ENCODE peak calls at places on chromosomes 13 and 19, in five cellular contexts. X is HepG2, P is H1, H is HCT116, C is K562. E is an unnamed sample.

GRCh38 chr13:33610471-33611015 is 207.4 kb upstream of the RFC3 start:
- DNase-seq in H (no peak), P (peak), X (peak), C (peak), E (no peak)

GRCh38 chr13:31767175-31767900 is 28.0 kb downstream of the RXFP2 start:
- DNase-seq in C (no peak), P (no peak), X (no peak), H (no peak), E (no peak)

GRCh38 chr13:41049480-41049879 is 11.8 kb upstream of the WBP4 start:
- DNase-seq in P (no peak), C (no peak), X (no peak), H (no peak), E (no peak)

GRCh38 chr19:37468961-37469777 is at the start of gene ZNF570:
- DNase-seq in H (no peak), P (peak), C (peak), X (peak), E (peak)

GRCh38 chr19:5492813-5493409 is 37.7 kb downstream of the ZNRF4 start:
- DNase-seq in X (no peak), H (no peak), P (no peak), C (no peak), E (no peak)

GRCh38 chr13:50699874-50700663 is 143.4 kb downstream of the DLEU7 start:
- DNase-seq in P (no peak), H (no peak), X (no peak), C (no peak), E (no peak)

GRCh38 chr13:99741979-99742378 is 229.6 kb downstream of the ZIC5 start:
- DNase-seq in H (no peak), X (no peak), P (peak), C (no peak), E (no peak)

GRCh38 chr19:2627319-2627829 is 75.1 kb downstream of the GNG7 start:
- DNase-seq in H (peak), P (no peak), C (no peak), X (peak), E (no peak)

GRCh38 chr13:28753208-28753892 is 34.6 kb upstream of the SLC46A3 start:
- DNase-seq in X (peak), H (peak), P (peak), C (no peak), E (peak)

GRCh38 chr19:3398900-3399278 is 32.5 kb downstream of the NFIC start:
- DNase-seq in H (no peak), X (no peak), C (no peak), P (no peak), E (no peak)

GRCh38 chr13:30004204-30004603 is 153.8 kb upstream of the UBL3 start:
- DNase-seq in H (no peak), C (no peak), P (no peak), X (no peak), E (no peak)

GRCh38 chr19:41430907-41431306 is 3.7 kb upstream of the B3GNT8 start:
- DNase-seq in X (no peak), C (no peak), P (no peak), H (no peak), E (no peak)

GRCh38 chr19:18594824-18595373 is 6.3 kb downstream of the REX1BD start:
- DNase-seq in P (peak), H (no peak), C (no peak), X (no peak), E (no peak)

GRCh38 chr13:52827839-52828238 is 20.6 kb downstream of the PCDH8 start:
- DNase-seq in X (no peak), H (no peak), C (no peak), P (no peak), E (no peak)

GRCh38 chr13:80342541-80343371 is 1.8 kb upstream of the SPRY2 start:
- DNase-seq in C (peak), X (peak), H (no peak), P (peak), E (no peak)

GRCh38 chr13:93307166-93307565 is 80.6 kb downstream of the GPC6 start:
- DNase-seq in C (no peak), H (no peak), X (no peak), P (no peak), E (no peak)

GRCh38 chr13:46535822-46536221 is 17.1 kb upstream of the LRCH1 start:
- DNase-seq in C (no peak), H (no peak), X (no peak), P (no peak), E (no peak)

GRCh38 chr13:20272104-20272503 is 40.0 kb upstream of the GJB6 start:
- DNase-seq in P (no peak), X (no peak), C (no peak), H (no peak), E (no peak)

GRCh38 chr13:31930901-31931522 is 100.6 kb upstream of the FRY start:
- DNase-seq in C (peak), P (no peak), H (no peak), X (no peak), E (no peak)

GRCh38 chr19:13098291-13099072 is 4.2 kb downstream of the LYL1 start:
- DNase-seq in X (no peak), P (peak), H (no peak), C (peak), E (no peak)

GRCh38 chr13:64417609-64418008 is 2812.5 kb downstream of the PCDH9 start:
- DNase-seq in C (no peak), P (no peak), X (no peak), H (no peak), E (no peak)

GRCh38 chr19:14542721-14543328 is 13.4 kb downstream of the TECR start:
- DNase-seq in P (no peak), C (peak), X (no peak), H (no peak), E (no peak)

GRCh38 chr19:38781058-38781457 is 7.7 kb upstream of the LGALS7 start:
- DNase-seq in X (no peak), H (no peak), P (no peak), C (peak), E (no peak)

GRCh38 chr19:47274891-47275865 is 493 bp downstream of the INAFM1 start:
- DNase-seq in P (peak), C (no peak), X (no peak), H (no peak), E (no peak)

GRCh38 chr13:60627071-60627686 is 230.2 kb downstream of the TDRD3 start:
- DNase-seq in X (peak), H (peak), C (peak), P (peak), E (peak)

GRCh38 chr13:109707044-109707794 is 79.2 kb downstream of the IRS2 start:
- DNase-seq in X (no peak), C (no peak), H (no peak), P (no peak), E (no peak)

GRCh38 chr13:91323349-91323748 is 24.1 kb upstream of the MIR17HG start:
- DNase-seq in X (no peak), H (no peak), C (no peak), P (no peak), E (no peak)

GRCh38 chr13:21322988-21323387 is 136.1 kb downstream of the ZDHHC20 start:
- DNase-seq in X (no peak), H (no peak), C (no peak), P (no peak), E (no peak)

GRCh38 chr13:40319699-40320586 is 346.5 kb downstream of the FOXO1 start:
- DNase-seq in P (no peak), C (no peak), X (no peak), H (no peak), E (no peak)

GRCh38 chr13:99989376-99990044 is 7.9 kb downstream of the ZIC2 start:
- DNase-seq in H (no peak), C (no peak), X (no peak), P (peak), E (no peak)

GRCh38 chr13:94483970-94484369 is 4.5 kb upstream of the DCT start:
- DNase-seq in H (no peak), X (no peak), P (no peak), C (no peak), E (no peak)

GRCh38 chr13:20401586-20401957 is 124.1 kb downstream of the CRYL1 start:
- DNase-seq in C (no peak), P (no peak), X (no peak), H (no peak), E (no peak)

GRCh38 chr19:18507021-18507726 is 14.7 kb downstream of the ELL start:
- DNase-seq in C (no peak), H (no peak), X (no peak), P (no peak), E (no peak)

GRCh38 chr19:18321729-18322091 is 1.2 kb downstream of the LSM4 start:
- DNase-seq in C (no peak), X (no peak), P (no peak), H (no peak), E (no peak)

GRCh38 chr13:30869491-30869890 is 36.6 kb upstream of the MEDAG start:
- DNase-seq in C (no peak), H (no peak), X (no peak), P (no peak), E (no peak)

GRCh38 chr13:110912651-110913051 is 2.2 kb downstream of the ANKRD10 start:
- DNase-seq in H (no peak), C (no peak), P (no peak), X (peak), E (no peak)

GRCh38 chr13:62085832-62086231 is 670.2 kb upstream of the PCDH20 start:
- DNase-seq in X (no peak), P (no peak), C (no peak), H (no peak), E (peak)

GRCh38 chr13:38328699-38329098 is 21.0 kb upstream of the UFM1 start:
- DNase-seq in H (no peak), C (no peak), X (no peak), P (no peak), E (no peak)

GRCh38 chr13:49021953-49022352 is 46.2 kb downstream of the FNDC3A start:
- DNase-seq in P (no peak), C (no peak), H (no peak), X (no peak), E (no peak)

GRCh38 chr13:47832458-47832972 is 168.6 kb downstream of the SUCLA2 start:
- DNase-seq in X (no peak), P (no peak), H (no peak), C (no peak), E (no peak)

GRCh38 chr13:84192125-84192524 is 309.9 kb upstream of the SLITRK1 start:
- DNase-seq in X (no peak), C (no peak), H (no peak), P (no peak), E (no peak)

GRCh38 chr13:84187626-84188025 is 305.4 kb upstream of the SLITRK1 start:
- DNase-seq in H (no peak), P (no peak), C (no peak), X (no peak), E (no peak)

DNA sequence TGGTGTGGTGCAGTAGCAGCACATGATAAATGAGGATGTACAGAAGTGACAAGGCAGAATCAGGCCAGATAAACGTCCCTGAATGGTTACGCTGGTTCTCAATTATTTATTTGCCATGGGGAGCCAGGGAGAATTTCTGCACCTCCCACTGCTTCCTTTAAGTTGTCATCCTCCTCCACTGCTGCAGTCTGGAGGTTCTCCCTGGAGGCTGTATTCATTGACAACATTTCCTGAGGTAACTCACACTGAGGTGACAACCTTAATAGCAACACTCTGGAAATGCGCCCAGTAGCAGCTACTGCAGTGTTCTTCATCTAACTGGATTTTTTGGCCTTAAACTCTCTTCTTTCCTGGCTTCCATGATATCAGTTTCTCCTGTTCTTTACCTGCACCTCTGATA is 308.9 kb upstream of the SLITRK1 start:
- DNase-seq in H (no peak), C (no peak), X (no peak), P (no peak), E (no peak)
- TF ChIP-seq ZNF274 in H (no peak), C (no peak), X (no peak), P (no peak), E (no peak)

DNA sequence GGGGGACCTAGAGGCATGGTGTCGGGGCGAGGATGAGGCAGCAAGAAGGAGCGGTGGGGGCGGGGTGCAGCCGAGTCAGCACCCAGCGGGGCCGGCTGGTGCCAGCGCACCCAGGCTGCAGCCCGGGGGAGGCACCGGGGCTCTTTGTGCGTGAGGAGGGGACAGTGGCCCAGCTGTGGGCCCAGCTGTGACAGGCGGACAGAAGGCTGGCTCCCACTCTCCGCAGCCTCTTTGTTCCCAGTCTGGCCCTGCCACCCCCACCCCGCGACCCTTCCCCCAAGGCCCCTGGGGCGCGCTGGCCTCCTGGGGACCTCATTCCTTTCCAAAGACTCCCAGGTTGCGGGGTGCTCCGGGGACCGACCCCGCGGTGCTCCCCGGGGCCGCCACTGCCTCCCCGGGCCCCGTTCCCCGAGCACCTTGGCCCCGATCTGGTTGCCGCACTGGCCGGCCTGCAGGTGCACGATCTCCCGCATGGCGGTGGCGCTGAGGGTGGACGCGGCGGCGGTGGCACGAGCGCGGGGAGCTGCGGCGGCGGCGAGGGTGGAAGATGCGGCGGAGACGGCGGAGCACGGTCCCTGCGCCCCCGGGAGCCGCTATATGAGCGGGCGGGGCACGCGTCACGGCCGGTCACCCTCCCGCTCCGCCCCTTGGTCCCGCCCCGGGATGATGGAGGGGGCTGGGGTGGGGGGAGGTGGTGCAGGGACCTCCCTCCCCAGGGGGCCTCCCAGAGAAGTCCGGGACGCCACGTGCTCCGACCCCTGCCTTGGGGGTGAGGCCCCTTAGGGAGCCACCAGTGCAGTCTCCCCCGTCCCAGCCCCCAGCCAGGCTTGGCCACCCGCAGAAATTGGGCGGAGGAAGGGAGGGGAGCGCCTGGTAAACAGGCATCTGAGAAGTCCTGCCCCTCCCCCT is at the start of gene TUBB4A:
- DNase-seq in C (peak), H (no peak), P (peak), X (no peak), E (no peak)
- TF ChIP-seq ZNF274 in C (no peak), H (no peak), P (no peak), X (no peak), E (no peak)

GRCh38 chr13:77702364-77702763 is 4.9 kb downstream of the SLAIN1 start:
- DNase-seq in H (no peak), P (no peak), X (no peak), C (no peak), E (no peak)
- TF ChIP-seq ZNF274 in H (no peak), P (no peak), X (no peak), C (no peak), E (no peak)

GRCh38 chr13:36030670-36031331 is 100.4 kb downstream of the DCLK1 start:
- DNase-seq in P (no peak), H (no peak), X (no peak), C (no peak), E (no peak)
- TF ChIP-seq ZNF274 in P (no peak), H (no peak), X (no peak), C (no peak), E (no peak)

GRCh38 chr13:70630247-70630646 is 522.0 kb upstream of the KLHL1 start:
- DNase-seq in P (no peak), X (no peak), C (no peak), H (no peak), E (peak)

DNA sequence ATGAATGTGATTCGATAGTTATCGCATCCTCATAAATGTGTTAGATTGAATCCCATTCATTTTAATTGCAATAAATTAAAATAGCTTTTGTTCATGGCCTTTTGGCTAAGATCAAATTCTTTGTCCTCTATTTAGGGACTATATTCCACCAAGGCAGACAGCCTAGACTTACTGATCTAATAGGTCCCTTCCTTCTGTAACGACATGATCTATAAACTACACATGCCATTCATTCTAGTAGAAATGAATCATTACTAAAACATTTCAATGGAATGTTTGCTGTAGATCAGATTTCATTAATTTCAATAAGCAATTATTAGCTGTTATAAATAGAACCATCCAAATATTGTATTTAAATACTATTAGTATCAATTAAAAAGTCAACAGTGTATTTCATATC is 526.6 kb upstream of the KLHL1 start:
- DNase-seq in P (no peak), X (no peak), C (no peak), H (no peak), E (no peak)
- TF ChIP-seq ZNF274 in P (no peak), X (no peak), C (no peak), H (no peak), E (no peak)

GRCh38 chr13:77386880-77387606 is 60.1 kb upstream of the MYCBP2 start:
- DNase-seq in C (no peak), H (no peak), X (no peak), P (no peak), E (no peak)

GRCh38 chr13:77386046-77386445 is 59.2 kb upstream of the MYCBP2 start:
- DNase-seq in H (no peak), X (no peak), C (no peak), P (no peak), E (no peak)

GRCh38 chr13:77387607-77388200 is 60.8 kb upstream of the MYCBP2 start:
- DNase-seq in X (no peak), H (no peak), C (no peak), P (no peak), E (no peak)

GRCh38 chr13:77383097-77383496 is 56.2 kb upstream of the MYCBP2 start:
- DNase-seq in P (no peak), X (no peak), H (no peak), C (no peak), E (peak)

GRCh38 chr13:77384999-77385398 is 58.1 kb upstream of the MYCBP2 start:
- DNase-seq in H (no peak), P (no peak), X (no peak), C (no peak), E (no peak)
- TF ChIP-seq ZNF274 in H (no peak), P (no peak), X (no peak), C (no peak), E (no peak)

E was measured in NT2/D1.